ENCODE peak calls at places on chromosomes 12 and 14, in seven cellular contexts. D, I, R, N, A, Q and U are unnamed samples.

GRCh38 chr12:126027816-126028215 is 962.6 kb downstream of the AACS start:
- DNase-seq in R (no peak), A (no peak), I (no peak), D (no peak), Q (peak; percentile 19), N (no peak), U (no peak)

GRCh38 chr12:25716842-25717241 is 163.8 kb upstream of the LMNTD1 start:
- DNase-seq in D (no peak), I (no peak), A (no peak), R (no peak), N (no peak), Q (peak; percentile 2), U (no peak)

GRCh38 chr12:10339441-10339840 is 31.8 kb downstream of the KLRD1 start:
- DNase-seq in Q (peak; percentile 43), A (no peak), R (no peak), I (no peak), N (peak; percentile 27), D (peak; percentile 32), U (no peak)

GRCh38 chr14:92760524-92760805 is 12.0 kb upstream of the LGMN start:
- DNase-seq in N (no peak), I (no peak), A (no peak), Q (peak; percentile 47), D (no peak), R (no peak), U (no peak)

GRCh38 chr12:129607293-129607692 is 296.5 kb downstream of the TMEM132D start:
- DNase-seq in R (no peak), N (peak; percentile 7), Q (no peak), D (peak; percentile 4), I (no peak), A (no peak), U (no peak)

GRCh38 chr12:110689601-110690430 is 901 bp upstream of the HVCN1 start:
- DNase-seq in N (no peak), Q (peak; percentile 32), D (peak; percentile 29), I (no peak), A (no peak), R (peak; percentile 83), U (no peak)

GRCh38 chr14:69266572-69267345 is 6.8 kb downstream of the GALNT16 start:
- DNase-seq in N (no peak), I (no peak), D (no peak), Q (no peak), A (peak; percentile 3), R (no peak), U (no peak)

GRCh38 chr12:113359939-113360748 is 1.8 kb downstream of the PLBD2 start:
- DNase-seq in D (no peak), N (peak; percentile 12), Q (no peak), A (no peak), I (peak; percentile 73), R (no peak), U (no peak)

GRCh38 chr12:52521175-52521574 is 981 bp upstream of the KRT5 start:
- DNase-seq in D (no peak), R (no peak), Q (peak; percentile 98), N (no peak), I (no peak), A (no peak), U (no peak)

GRCh38 chr12:64694130-64695078 is 64.8 kb downstream of the GNS start:
- DNase-seq in A (no peak), R (no peak), D (no peak), I (no peak), Q (no peak), N (no peak), U (no peak)

GRCh38 chr12:102297412-102297811 is 99.8 kb upstream of the PMCH start:
- DNase-seq in N (no peak), D (no peak), Q (no peak), I (no peak), A (no peak), R (no peak), U (no peak)

GRCh38 chr12:7319934-7320333 is 16.1 kb downstream of the ACSM4 start:
- DNase-seq in R (no peak), A (no peak), D (no peak), Q (no peak), N (no peak), I (no peak), U (no peak)

GRCh38 chr14:69584389-69584788 is 9.7 kb upstream of the CCDC177 start:
- DNase-seq in N (no peak), Q (no peak), I (no peak), D (no peak), R (no peak), A (no peak), U (no peak)

GRCh38 chr14:77843155-77843554 is 43.2 kb downstream of the ADCK1 start:
- DNase-seq in I (no peak), N (no peak), D (no peak), R (no peak), A (no peak), Q (no peak), U (no peak)

GRCh38 chr14:60756847-60757246 is 22.3 kb downstream of the MNAT1 start:
- DNase-seq in N (peak; percentile 17), A (no peak), Q (no peak), I (no peak), D (peak; percentile 14), R (no peak), U (no peak)

GRCh38 chr14:65042731-65043372 is 56.2 kb downstream of the FNTB start:
- DNase-seq in N (no peak), D (no peak), R (peak; percentile 19), I (no peak), A (no peak), Q (no peak), U (no peak)

GRCh38 chr14:51035611-51036192 is 59.2 kb downstream of the TRIM9 start:
- DNase-seq in A (no peak), I (no peak), N (no peak), R (no peak), D (no peak), Q (peak; percentile 66), U (no peak)

GRCh38 chr12:67035121-67035520 is 234.0 kb upstream of the CAND1 start:
- DNase-seq in D (no peak), I (no peak), A (no peak), N (no peak), Q (no peak), R (no peak), U (no peak)

GRCh38 chr12:22334696-22335290 is at the start of gene ST8SIA1:
- DNase-seq in R (no peak), Q (peak; percentile 22), I (peak; percentile 61), A (no peak), D (peak; percentile 25), N (peak; percentile 32), U (no peak)

GRCh38 chr14:68682166-68683103 is 110.4 kb downstream of the ZFP36L1 start:
- DNase-seq in I (peak; percentile 69), N (peak; percentile 99), Q (peak; percentile 81), R (no peak), A (no peak), D (peak; percentile 99), U (peak; percentile 67)

GRCh38 chr14:87508333-87508732 is 484.6 kb downstream of the GALC start:
- DNase-seq in R (no peak), N (no peak), D (no peak), Q (peak; percentile 67), I (no peak), A (no peak), U (no peak)

GRCh38 chr12:107574691-107575090 is 110.9 kb upstream of the PWP1 start:
- DNase-seq in D (no peak), Q (no peak), I (no peak), R (no peak), A (no peak), N (no peak), U (no peak)

GRCh38 chr14:21014761-21015190 is 10.1 kb downstream of the NDRG2 start:
- DNase-seq in D (peak; percentile 92), N (peak; percentile 91), R (peak; percentile 17), A (peak; percentile 85), Q (peak; percentile 88), I (peak; percentile 89), U (peak; percentile 42)

GRCh38 chr14:75609606-75610476 is 31.4 kb downstream of the FLVCR2 start:
- DNase-seq in A (no peak), I (no peak), R (no peak), Q (no peak), D (peak; percentile 17), N (peak; percentile 54), U (no peak)

GRCh38 chr14:77615231-77616132 is 955 bp downstream of the SPTLC2 start:
- DNase-seq in D (no peak), Q (peak; percentile 60), N (no peak), R (peak; percentile 16), A (no peak), I (no peak), U (no peak)

GRCh38 chr14:38197001-38197760 is 10.5 kb upstream of the SSTR1 start:
- DNase-seq in R (no peak), N (peak; percentile 14), A (no peak), Q (no peak), D (peak; percentile 29), I (no peak), U (no peak)

GRCh38 chr12:54009171-54010052 is 627 bp downstream of the HOXC8 start:
- DNase-seq in D (no peak), R (no peak), N (no peak), Q (peak; percentile 39), A (no peak), I (no peak), U (no peak)
- TF ChIP-seq CTCF in D (no peak), R (no peak), N (no peak), Q (no peak), A (no peak), I (no peak), U (no peak)

DNA sequence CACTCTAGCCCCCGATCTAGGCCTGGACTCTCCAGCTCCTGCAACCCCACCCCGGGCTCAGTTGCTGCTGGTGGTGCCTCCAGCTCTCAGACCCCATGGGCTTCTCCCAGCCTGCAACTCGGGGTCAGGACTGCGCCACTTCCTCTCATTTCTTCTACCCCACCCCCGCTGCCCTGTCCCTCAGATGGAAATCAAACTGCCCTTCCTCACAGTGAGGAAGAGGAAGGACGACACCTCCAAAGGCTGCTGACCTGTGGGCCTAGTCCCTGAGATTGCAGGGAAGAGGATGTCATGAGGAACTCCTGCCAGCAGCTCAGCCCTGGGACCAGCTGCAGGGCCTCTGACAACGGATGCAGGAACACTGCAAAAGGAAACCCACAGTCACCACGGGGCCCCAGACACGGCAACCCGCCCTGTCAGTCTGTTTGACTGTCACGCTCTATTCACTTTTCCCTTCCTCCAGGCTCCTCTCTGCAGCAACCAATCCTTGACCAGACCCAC is 29.3 kb upstream of the PNMA1 start:
- DNase-seq in R (peak; percentile 65), Q (no peak), I (no peak), D (no peak), N (no peak), A (no peak), U (no peak)
- H3K4me3 ChIP-seq in R (peak overlapping the region; percentile 39), Q (no peak overlapping the region), I (no peak overlapping the region), D (no peak overlapping the region), N (no peak overlapping the region), A (no peak overlapping the region), U (peak overlapping the region; percentile 41)

GRCh38 chr14:24806061-24806678 is 172.2 kb upstream of the GZMB start:
- DNase-seq in R (peak; percentile 3), I (peak; percentile 62), Q (peak; percentile 71), A (peak; percentile 72), D (peak; percentile 69), N (peak; percentile 66), U (peak; percentile 7)
- TF ChIP-seq CTCF in R (peak; percentile 85), I (peak; percentile 79), Q (peak; percentile 92), A (peak; percentile 65), D (peak; percentile 91), N (peak; percentile 81), U (peak; percentile 70)

DNA sequence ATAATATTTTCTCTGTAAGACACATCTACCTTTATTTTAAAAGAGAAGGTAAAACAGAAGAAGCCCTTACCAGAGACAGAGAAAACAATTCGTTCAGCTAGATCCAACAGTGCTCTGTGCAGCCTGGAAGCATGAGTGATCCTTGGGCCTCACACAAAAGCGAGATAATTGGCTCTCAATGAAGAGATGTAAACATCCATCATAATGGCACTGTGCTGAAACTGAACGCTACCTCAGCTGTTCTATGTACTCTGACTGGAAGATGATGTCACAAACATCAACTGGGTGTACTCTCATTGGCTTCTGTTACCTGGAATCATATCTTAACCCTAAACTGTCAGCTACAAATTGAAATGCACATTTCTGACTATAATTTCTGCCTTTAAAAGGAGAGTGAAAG is at the start of gene MGAT4C:
- DNase-seq in A (no peak), R (no peak), I (no peak), N (no peak), D (no peak), Q (peak; percentile 8), U (no peak)
- H3K4me3 ChIP-seq in A (no peak within 1 kb of the TSS), R (no peak within 1 kb of the TSS), I (no peak within 1 kb of the TSS), N (no peak within 1 kb of the TSS), D (no peak within 1 kb of the TSS), Q (no peak within 1 kb of the TSS), U (no peak within 1 kb of the TSS)